ENCODE peak calls at places on chromosomes 1 and 21, in nine cellular contexts. E is activated naive CD4-positive, alpha-beta T cell treated with anti-CD3 and anti-CD28 coated beads for 36 hours; K is fibroblast of gingiva; G is heart left ventricle; R is Daoy; Y is MM.1S; C is kidney; P is body of pancreas; W is NCI-H226. U is an unnamed sample.
A peak's percentile ranks its signal among the peaks of the same experiment; 100 is the strongest.

GRCh38 chr1:153000294-153000693 is 1.3 kb upstream of the SPRR3 start:
- DNase-seq in Y (no peak), P (no peak), G (no peak), R (peak; percentile 36), C (no peak), E (no peak), W (no peak), K (no peak), U (no peak)

GRCh38 chr1:165645654-165646366 is 14.8 kb downstream of the MGST3 start:
- DNase-seq in G (peak; percentile 32), E (no peak), Y (no peak), R (peak; percentile 61), P (peak; percentile 56), W (no peak), K (peak; percentile 56), C (peak; percentile 87), U (no peak)

GRCh38 chr21:39327727-39328126 is 14.3 kb upstream of the BRWD1 start:
- DNase-seq in Y (no peak), E (no peak), W (no peak), P (no peak), R (no peak), G (no peak), K (no peak), C (no peak), U (no peak)

GRCh38 chr1:46171872-46172271 is 3.0 kb upstream of the TSPAN1 start:
- DNase-seq in W (no peak), K (no peak), P (peak; percentile 65), E (no peak), R (no peak), Y (no peak), C (peak; percentile 94), G (no peak), U (no peak)

GRCh38 chr1:19687414-19687813 is 22.7 kb downstream of the HTR6 start:
- DNase-seq in G (no peak), R (no peak), C (no peak), P (no peak), K (no peak), Y (no peak), E (no peak), W (no peak), U (no peak)

GRCh38 chr1:86201321-86201720 is 44.7 kb upstream of the COL24A1 start:
- DNase-seq in C (no peak), W (peak; percentile 68), E (no peak), P (no peak), G (no peak), Y (no peak), R (no peak), K (no peak), U (no peak)

GRCh38 chr1:234009668-234010067 is 105.2 kb downstream of the SLC35F3 start:
- DNase-seq in K (no peak), G (no peak), C (no peak), W (no peak), R (no peak), E (no peak), Y (no peak), P (no peak), U (no peak)

GRCh38 chr1:91120915-91121314 is 99.1 kb upstream of the ZNF644 start:
- DNase-seq in R (no peak), E (no peak), Y (no peak), K (peak; percentile 20), C (no peak), G (no peak), W (no peak), P (no peak), U (peak; percentile 45)

GRCh38 chr1:201172336-201172735 is 18.1 kb upstream of the TMEM9 start:
- DNase-seq in Y (no peak), P (peak; percentile 54), W (no peak), R (no peak), G (no peak), K (no peak), E (no peak), C (no peak), U (no peak)

GRCh38 chr1:30847358-30847972 is 61.1 kb downstream of the SDC3 start:
- DNase-seq in C (peak; percentile 97), P (peak; percentile 84), W (no peak), E (no peak), K (no peak), G (peak; percentile 92), R (peak; percentile 67), Y (no peak), U (no peak)

GRCh38 chr1:208007938-208008342 is 97.0 kb upstream of the CD34 start:
- DNase-seq in W (peak; percentile 58), K (no peak), E (no peak), P (no peak), C (no peak), R (peak; percentile 40), Y (no peak), G (no peak), U (peak; percentile 82)

GRCh38 chr1:151475175-151475574 is 15.9 kb upstream of the POGZ start:
- DNase-seq in P (no peak), Y (peak; percentile 95), R (no peak), G (no peak), E (peak; percentile 60), C (no peak), K (no peak), W (no peak), U (no peak)

GRCh38 chr1:174190800-174191199 is 31.5 kb downstream of the RABGAP1L start:
- DNase-seq in Y (no peak), G (no peak), C (no peak), E (no peak), R (no peak), W (no peak), K (no peak), P (no peak), U (no peak)

GRCh38 chr21:39696620-39697019 is 48.4 kb upstream of the IGSF5 start:
- DNase-seq in G (no peak), E (no peak), R (no peak), Y (no peak), C (no peak), W (no peak), K (no peak), P (peak; percentile 86), U (no peak)

GRCh38 chr1:29679828-29680558 is 443.7 kb downstream of the PTPRU start:
- DNase-seq in R (no peak), E (no peak), K (no peak), W (no peak), C (no peak), G (no peak), P (no peak), Y (no peak), U (no peak)

GRCh38 chr1:99992044-99992722 is 22.4 kb downstream of the SLC35A3 start:
- DNase-seq in R (no peak), G (no peak), Y (no peak), W (no peak), P (no peak), K (no peak), C (no peak), E (no peak), U (peak; percentile 5)

GRCh38 chr1:34684246-34684645 is 70.6 kb upstream of the GJB5 start:
- DNase-seq in W (no peak), E (peak; percentile 62), R (peak; percentile 28), K (no peak), P (no peak), Y (no peak), C (no peak), G (no peak), U (no peak)

GRCh38 chr1:33390550-33390949 is 40.3 kb downstream of the PHC2 start:
- DNase-seq in G (no peak), W (no peak), Y (no peak), R (no peak), C (no peak), K (peak; percentile 83), E (no peak), P (no peak), U (peak; percentile 95)

GRCh38 chr1:25707280-25708016 is 90.9 kb downstream of the MAN1C1 start:
- DNase-seq in G (no peak), W (no peak), E (no peak), C (no peak), K (peak; percentile 68), R (peak; percentile 71), Y (no peak), P (no peak), U (peak; percentile 63)

GRCh38 chr21:45304945-45305344 is 17.2 kb upstream of the POFUT2 start:
- DNase-seq in K (no peak), W (no peak), Y (no peak), R (peak; percentile 49), P (no peak), C (peak; percentile 61), G (no peak), E (no peak), U (no peak)

GRCh38 chr1:148315081-148315811 is 163.2 kb upstream of the NBPF11 start:
- DNase-seq in C (no peak), G (no peak), E (peak; percentile 30), P (no peak), Y (peak; percentile 52), K (peak; percentile 10), R (peak; percentile 78), W (no peak), U (peak; percentile 20)

GRCh38 chr1:27007909-27008582 is 4.6 kb downstream of the TENT5B start:
- DNase-seq in P (peak; percentile 70), G (no peak), E (no peak), K (peak; percentile 71), Y (no peak), W (peak; percentile 72), C (peak; percentile 92), R (no peak), U (peak; percentile 75)

GRCh38 chr1:25031966-25032667 is 102.0 kb upstream of the RUNX3 start:
- DNase-seq in R (peak; percentile 72), C (peak; percentile 45), E (peak; percentile 70), G (peak; percentile 34), P (peak; percentile 67), W (peak; percentile 75), Y (peak; percentile 73), K (no peak), U (no peak)

GRCh38 chr1:181021811-181022434 is 747 bp downstream of the STX6 start:
- DNase-seq in E (peak; percentile 78), K (peak; percentile 60), R (peak; percentile 86), C (peak; percentile 89), G (peak; percentile 74), P (peak; percentile 62), W (peak; percentile 82), Y (peak; percentile 70), U (peak; percentile 67)